ENCODE peak calls at places on chromosome 22, in six cellular contexts. One of them, this sample, is unnamed.

GRCh38 chr22:28231423-28231822 is 312.4 kb upstream of the PITPNB start:
- DNase-seq in right cardiac atrium: no peak
- DNase-seq in psoas muscle: no peak
- DNase-seq in ovary: no peak
- DNase-seq in GM23248: peak; percentile 52
- DNase-seq in CD8-positive, alpha-beta memory T cell: no peak
- DNase-seq in this sample: no peak

GRCh38 chr22:46246178-46246577 is 3.9 kb downstream of the CDPF1 start:
- DNase-seq in CD8-positive, alpha-beta memory T cell: no peak
- DNase-seq in ovary: no peak
- DNase-seq in GM23248: no peak
- DNase-seq in right cardiac atrium: no peak
- DNase-seq in psoas muscle: no peak
- DNase-seq in this sample: no peak

GRCh38 chr22:22911327-22912134 is 23.9 kb downstream of the IGLL5 start:
- DNase-seq in CD8-positive, alpha-beta memory T cell: no peak
- DNase-seq in GM23248: no peak
- DNase-seq in psoas muscle: no peak
- DNase-seq in ovary: no peak
- DNase-seq in right cardiac atrium: no peak
- DNase-seq in this sample: peak; percentile 25

GRCh38 chr22:20124083-20124787 is 7.2 kb upstream of the TRMT2A start:
- DNase-seq in right cardiac atrium: no peak
- DNase-seq in GM23248: no peak
- DNase-seq in psoas muscle: no peak
- DNase-seq in CD8-positive, alpha-beta memory T cell: no peak
- DNase-seq in ovary: no peak
- DNase-seq in this sample: no peak

GRCh38 chr22:19851291-19852176 is 3.1 kb downstream of the GNB1L start:
- DNase-seq in CD8-positive, alpha-beta memory T cell: no peak
- DNase-seq in ovary: no peak
- DNase-seq in right cardiac atrium: peak; percentile 32
- DNase-seq in GM23248: no peak
- DNase-seq in psoas muscle: no peak
- DNase-seq in this sample: no peak

GRCh38 chr22:46094676-46095075 is 55.6 kb upstream of the PPARA start:
- DNase-seq in CD8-positive, alpha-beta memory T cell: no peak
- DNase-seq in psoas muscle: no peak
- DNase-seq in ovary: no peak
- DNase-seq in right cardiac atrium: peak; percentile 22
- DNase-seq in GM23248: no peak
- DNase-seq in this sample: no peak

GRCh38 chr22:35425971-35426800 is 26.2 kb downstream of the MCM5 start:
- DNase-seq in CD8-positive, alpha-beta memory T cell: no peak
- DNase-seq in right cardiac atrium: no peak
- DNase-seq in GM23248: peak; percentile 41
- DNase-seq in psoas muscle: no peak
- DNase-seq in ovary: no peak
- DNase-seq in this sample: no peak

GRCh38 chr22:37472418-37473006 is 13.7 kb downstream of the MFNG start:
- DNase-seq in CD8-positive, alpha-beta memory T cell: peak; percentile 30
- DNase-seq in GM23248: peak; percentile 49
- DNase-seq in psoas muscle: no peak
- DNase-seq in right cardiac atrium: peak; percentile 59
- DNase-seq in ovary: no peak
- DNase-seq in this sample: peak; percentile 69

GRCh38 chr22:47124451-47124881 is 362.0 kb downstream of the TBC1D22A start:
- DNase-seq in psoas muscle: no peak
- DNase-seq in ovary: no peak
- DNase-seq in GM23248: no peak
- DNase-seq in CD8-positive, alpha-beta memory T cell: no peak
- DNase-seq in right cardiac atrium: no peak
- DNase-seq in this sample: peak; percentile 40

GRCh38 chr22:47547239-47547661 is 784.8 kb downstream of the TBC1D22A start:
- DNase-seq in CD8-positive, alpha-beta memory T cell: no peak
- DNase-seq in ovary: no peak
- DNase-seq in GM23248: no peak
- DNase-seq in right cardiac atrium: no peak
- DNase-seq in psoas muscle: no peak
- DNase-seq in this sample: no peak

GRCh38 chr22:19723165-19723989 is at the start of gene GP1BB:
- DNase-seq in psoas muscle: no peak
- DNase-seq in CD8-positive, alpha-beta memory T cell: no peak
- DNase-seq in GM23248: no peak
- DNase-seq in right cardiac atrium: peak; percentile 85
- DNase-seq in ovary: no peak
- DNase-seq in this sample: peak; percentile 63

DNA sequence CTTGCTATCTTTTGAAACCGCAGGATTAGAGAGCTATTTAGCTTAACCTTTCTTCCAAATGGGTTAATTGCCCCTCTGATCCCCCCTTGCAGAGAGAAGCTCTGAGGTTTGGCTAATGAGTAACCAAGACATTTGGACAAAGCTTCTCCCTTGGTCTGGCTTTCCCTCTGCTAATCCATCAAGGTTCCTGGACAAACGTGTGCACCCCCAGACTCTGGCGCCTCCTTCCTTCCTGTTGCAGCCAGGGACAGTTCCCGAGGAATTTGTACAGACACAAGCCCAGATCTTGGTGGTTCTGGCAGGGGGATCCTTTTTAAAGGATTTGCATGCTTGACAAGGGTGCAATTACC is 1.6 kb downstream of the KIAA1671 start:
- DNase-seq in ovary: no peak
- DNase-seq in right cardiac atrium: no peak
- DNase-seq in psoas muscle: no peak
- DNase-seq in CD8-positive, alpha-beta memory T cell: no peak
- DNase-seq in GM23248: no peak
- DNase-seq in this sample: peak; percentile 48
- H3K4me3 ChIP-seq in ovary: peak overlapping the region; percentile 54
- H3K4me3 ChIP-seq in right cardiac atrium: peak overlapping the region; percentile 61
- H3K4me3 ChIP-seq in psoas muscle: peak overlapping the region; percentile 76
- H3K4me3 ChIP-seq in CD8-positive, alpha-beta memory T cell: no peak overlapping the region
- H3K4me3 ChIP-seq in GM23248: no peak overlapping the region
- H3K4me3 ChIP-seq in this sample: peak overlapping the region; percentile 37

GRCh38 chr22:24214467-24215285 is 30.2 kb downstream of the GGT5 start:
- DNase-seq in psoas muscle: no peak
- DNase-seq in GM23248: no peak
- DNase-seq in CD8-positive, alpha-beta memory T cell: no peak
- DNase-seq in ovary: no peak
- DNase-seq in right cardiac atrium: no peak
- DNase-seq in this sample: no peak
- H3K4me1 ChIP-seq in psoas muscle: no peaks in the 10 kb centered on the region
- H3K4me1 ChIP-seq in GM23248: peaks cover 10% of the 10 kb centered on the region
- H3K4me1 ChIP-seq in CD8-positive, alpha-beta memory T cell: no peaks in the 10 kb centered on the region
- H3K4me1 ChIP-seq in ovary: no peaks in the 10 kb centered on the region
- H3K4me1 ChIP-seq in right cardiac atrium: no peaks in the 10 kb centered on the region
- H3K4me1 ChIP-seq in this sample: no peaks in the 10 kb centered on the region

DNA sequence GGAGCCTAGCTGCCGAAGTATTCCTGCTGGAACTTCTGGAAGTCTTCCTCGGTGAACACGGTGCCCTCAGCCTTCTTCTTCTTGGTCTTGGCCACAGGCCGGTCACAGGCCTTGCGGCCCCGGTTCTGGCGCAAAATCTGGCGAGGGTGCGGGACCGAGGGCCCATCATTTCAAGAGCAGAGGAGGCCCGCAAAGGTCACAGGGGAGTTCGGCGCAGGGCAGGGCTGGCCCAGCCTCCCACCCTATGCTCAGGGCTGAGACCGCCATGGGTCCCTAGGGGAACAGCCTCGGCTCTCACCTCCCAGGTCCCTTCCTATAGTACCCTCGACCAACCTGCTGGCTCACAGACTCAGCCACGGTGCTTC is 3.1 kb downstream of the RPS19BP1 start:
- DNase-seq in CD8-positive, alpha-beta memory T cell: no peak
- DNase-seq in right cardiac atrium: no peak
- DNase-seq in GM23248: no peak
- DNase-seq in psoas muscle: no peak
- DNase-seq in ovary: no peak
- DNase-seq in this sample: no peak
- H3K4me3 ChIP-seq in CD8-positive, alpha-beta memory T cell: no peak overlapping the region
- H3K4me3 ChIP-seq in right cardiac atrium: no peak overlapping the region
- H3K4me3 ChIP-seq in GM23248: no peak overlapping the region
- H3K4me3 ChIP-seq in psoas muscle: peak overlapping the region; percentile 54
- H3K4me3 ChIP-seq in ovary: no peak overlapping the region
- H3K4me3 ChIP-seq in this sample: no peak overlapping the region

DNA sequence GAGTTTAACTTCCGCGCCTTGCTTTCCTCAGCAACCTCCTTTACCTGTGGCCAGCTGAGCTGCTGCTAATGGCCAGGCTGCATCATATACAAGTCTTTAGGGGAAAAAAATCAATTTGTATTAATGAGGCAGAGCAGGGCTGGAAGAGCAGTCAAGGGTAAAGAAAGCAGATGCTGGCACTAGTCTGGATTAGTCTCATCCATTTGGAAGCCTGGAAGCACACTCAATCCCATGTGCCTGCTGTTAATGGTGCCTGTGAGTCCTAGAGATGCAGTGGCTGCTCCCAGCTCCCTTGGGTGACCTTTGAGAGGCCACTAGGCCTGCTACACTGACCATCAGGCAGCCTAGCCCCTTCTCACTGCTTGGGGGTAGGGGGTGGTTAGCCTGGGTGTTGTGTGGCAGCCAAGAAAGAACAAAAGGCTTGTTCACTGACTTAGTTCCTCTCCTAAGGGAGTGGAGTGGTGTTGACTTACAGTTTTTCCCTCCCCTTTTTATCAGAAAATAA is 8.0 kb downstream of the PIK3IP1 start:
- DNase-seq in GM23248: no peak
- DNase-seq in ovary: no peak
- DNase-seq in right cardiac atrium: no peak
- DNase-seq in CD8-positive, alpha-beta memory T cell: no peak
- DNase-seq in psoas muscle: no peak
- DNase-seq in this sample: peak; percentile 23
- H3K4me1 ChIP-seq in GM23248: no peaks in the 10 kb centered on the region
- H3K4me1 ChIP-seq in ovary: peaks cover 1% of the 10 kb centered on the region
- H3K4me1 ChIP-seq in right cardiac atrium: no peaks in the 10 kb centered on the region
- H3K4me1 ChIP-seq in CD8-positive, alpha-beta memory T cell: peaks cover 100% of the 10 kb centered on the region
- H3K4me1 ChIP-seq in psoas muscle: peaks cover 8% of the 10 kb centered on the region
- H3K4me1 ChIP-seq in this sample: peaks cover 20% of the 10 kb centered on the region

DNA sequence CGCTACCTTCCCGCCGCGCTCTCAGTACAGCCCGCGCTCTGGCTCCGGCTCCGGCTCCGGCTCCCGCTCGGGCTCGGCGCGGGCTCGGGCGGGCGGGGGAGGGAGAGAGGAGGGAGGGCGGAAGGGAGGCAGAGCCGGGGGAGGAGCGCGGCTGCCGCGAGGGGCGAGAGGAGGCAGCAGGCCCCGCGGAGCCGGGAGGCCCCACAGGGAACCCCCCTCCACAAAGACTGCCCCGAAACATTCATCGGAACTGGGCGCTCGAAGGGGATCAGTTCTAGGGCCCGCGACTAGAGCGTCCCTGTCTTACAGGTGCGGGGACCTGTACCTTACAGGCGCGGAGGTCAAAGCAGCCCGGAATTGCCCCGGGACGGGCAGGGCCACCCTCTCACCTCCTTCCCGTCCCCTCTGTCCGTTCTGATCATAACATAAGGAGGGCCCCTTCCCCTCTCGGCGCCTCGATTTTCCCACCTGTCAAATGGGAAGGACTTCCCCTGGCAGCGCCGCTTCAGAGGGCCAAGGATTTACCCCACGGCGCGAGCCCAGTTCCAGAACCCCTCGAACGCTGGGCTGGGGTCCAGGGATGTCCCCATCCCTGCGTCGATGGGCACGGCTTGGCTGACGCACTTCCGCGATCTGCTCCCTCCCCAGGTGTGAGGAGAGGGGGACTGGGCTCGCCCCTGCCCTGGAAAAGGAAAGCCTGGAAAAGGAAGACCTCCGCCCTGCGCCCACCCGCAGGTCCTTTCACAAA is at the start of gene SHISA8:
- DNase-seq in CD8-positive, alpha-beta memory T cell: peak; percentile 47
- DNase-seq in psoas muscle: peak; percentile 56
- DNase-seq in ovary: peak; percentile 65
- DNase-seq in right cardiac atrium: peak; percentile 78
- DNase-seq in GM23248: peak; percentile 71
- DNase-seq in this sample: peak; percentile 77
- H3K4me3 ChIP-seq in CD8-positive, alpha-beta memory T cell: peak within 1 kb of the TSS; percentile 47
- H3K4me3 ChIP-seq in psoas muscle: peak within 1 kb of the TSS; percentile 57
- H3K4me3 ChIP-seq in ovary: no peak within 1 kb of the TSS
- H3K4me3 ChIP-seq in right cardiac atrium: peak within 1 kb of the TSS; percentile 49
- H3K4me3 ChIP-seq in GM23248: peak within 1 kb of the TSS; percentile 37
- H3K4me3 ChIP-seq in this sample: no peak within 1 kb of the TSS

GRCh38 chr22:30260276-30260675 is 6.4 kb downstream of the OSM start:
- DNase-seq in psoas muscle: no peak
- DNase-seq in ovary: no peak
- DNase-seq in CD8-positive, alpha-beta memory T cell: no peak
- DNase-seq in GM23248: no peak
- DNase-seq in right cardiac atrium: no peak
- DNase-seq in this sample: no peak
- H3K4me1 ChIP-seq in psoas muscle: no peaks in the 10 kb centered on the region
- H3K4me1 ChIP-seq in ovary: peaks cover 4% of the 10 kb centered on the region
- H3K4me1 ChIP-seq in CD8-positive, alpha-beta memory T cell: peaks cover 20% of the 10 kb centered on the region
- H3K4me1 ChIP-seq in GM23248: peaks cover 4% of the 10 kb centered on the region
- H3K4me1 ChIP-seq in right cardiac atrium: no peaks in the 10 kb centered on the region
- H3K4me1 ChIP-seq in this sample: peaks cover 12% of the 10 kb centered on the region

GRCh38 chr22:29722151-29722550 is 2.3 kb downstream of the CABP7 start:
- DNase-seq in ovary: no peak
- DNase-seq in GM23248: peak; percentile 20
- DNase-seq in right cardiac atrium: no peak
- DNase-seq in CD8-positive, alpha-beta memory T cell: no peak
- DNase-seq in psoas muscle: no peak
- DNase-seq in this sample: no peak

GRCh38 chr22:29717789-29718188 is 2.0 kb upstream of the CABP7 start:
- DNase-seq in right cardiac atrium: no peak
- DNase-seq in psoas muscle: no peak
- DNase-seq in ovary: no peak
- DNase-seq in CD8-positive, alpha-beta memory T cell: no peak
- DNase-seq in GM23248: no peak
- DNase-seq in this sample: no peak

GRCh38 chr22:29718949-29719893 is 582 bp upstream of the CABP7 start:
- DNase-seq in right cardiac atrium: no peak
- DNase-seq in psoas muscle: no peak
- DNase-seq in CD8-positive, alpha-beta memory T cell: no peak
- DNase-seq in GM23248: no peak
- DNase-seq in ovary: no peak
- DNase-seq in this sample: no peak

GRCh38 chr22:29720824-29721323 is 1.1 kb downstream of the CABP7 start:
- DNase-seq in psoas muscle: no peak
- DNase-seq in GM23248: no peak
- DNase-seq in right cardiac atrium: no peak
- DNase-seq in CD8-positive, alpha-beta memory T cell: no peak
- DNase-seq in ovary: no peak
- DNase-seq in this sample: no peak

GRCh38 chr22:29719894-29720645 is at the start of gene CABP7:
- DNase-seq in psoas muscle: no peak
- DNase-seq in CD8-positive, alpha-beta memory T cell: no peak
- DNase-seq in GM23248: peak; percentile 33
- DNase-seq in right cardiac atrium: no peak
- DNase-seq in ovary: no peak
- DNase-seq in this sample: no peak
- H3K4me3 ChIP-seq in psoas muscle: peak within 1 kb of the TSS; percentile 46
- H3K4me3 ChIP-seq in CD8-positive, alpha-beta memory T cell: no peak within 1 kb of the TSS
- H3K4me3 ChIP-seq in GM23248: no peak within 1 kb of the TSS
- H3K4me3 ChIP-seq in right cardiac atrium: peak within 1 kb of the TSS; percentile 36
- H3K4me3 ChIP-seq in ovary: no peak within 1 kb of the TSS
- H3K4me3 ChIP-seq in this sample: no peak within 1 kb of the TSS